ENCODE peak calls at places on chromosomes 4 and X, in nine cellular contexts. Z is astrocyte of the spinal cord; A is EL; W is choroid plexus epithelial cell; C is non-pigmented ciliary epithelial cell; I is effector memory CD8-positive, alpha-beta T cell; V is iPS DF 6.9; F is iPS DF 19.7; E is AG09319. J is an unnamed sample.

GRCh38 chrX:136260801-136261200 is 9.6 kb upstream of the MAP7D3 start:
- DNase-seq in F (no peak), I (no peak), Z (peak; percentile 75), V (no peak), W (peak; percentile 83), E (no peak), C (peak; percentile 53), A (peak; percentile 86), J (no peak)

GRCh38 chrX:13693341-13693871 is 4.5 kb downstream of the RAB9A start:
- DNase-seq in I (no peak), V (no peak), W (no peak), E (no peak), Z (no peak), F (no peak), C (no peak), A (no peak), J (no peak)

GRCh38 chr4:63580796-63581475 is 828.3 kb downstream of the TECRL start:
- DNase-seq in V (no peak), C (no peak), Z (no peak), E (no peak), I (no peak), A (no peak), F (no peak), W (no peak), J (no peak)

GRCh38 chrX:100447563-100448397 is 37.7 kb upstream of the PCDH19 start:
- DNase-seq in E (no peak), Z (peak; percentile 29), C (no peak), V (peak; percentile 9), F (no peak), I (peak; percentile 1), W (peak; percentile 33), A (peak; percentile 14), J (peak; percentile 34)

GRCh38 chr4:106312997-106313522 is 2.9 kb downstream of the TBCK start:
- DNase-seq in I (no peak), V (no peak), W (no peak), F (no peak), Z (no peak), C (no peak), A (no peak), E (no peak), J (no peak)

GRCh38 chr4:150940123-150940522 is 75.0 kb downstream of the LRBA start:
- DNase-seq in C (no peak), A (no peak), E (no peak), F (no peak), Z (no peak), W (no peak), I (no peak), V (no peak), J (no peak)

GRCh38 chr4:183639291-183639690 is 19.7 kb downstream of the RWDD4 start:
- DNase-seq in I (no peak), W (peak; percentile 31), V (no peak), F (no peak), C (no peak), A (peak; percentile 59), Z (no peak), E (no peak), J (no peak)

GRCh38 chr4:147591048-147591577 is 26.1 kb upstream of the TMEM184C start:
- DNase-seq in C (no peak), Z (no peak), F (no peak), E (no peak), A (no peak), I (no peak), V (no peak), W (peak; percentile 39), J (no peak)

GRCh38 chr4:77797239-77797638 is 21.9 kb downstream of the CNOT6L start:
- DNase-seq in V (no peak), Z (no peak), W (peak; percentile 53), A (no peak), C (no peak), I (no peak), E (no peak), F (no peak), J (no peak)

GRCh38 chr4:22848332-22848731 is 155.6 kb downstream of the GBA3 start:
- DNase-seq in A (no peak), W (no peak), I (no peak), C (no peak), F (no peak), Z (no peak), E (no peak), V (no peak), J (no peak)

GRCh38 chrX:12567857-12568256 is 223.4 kb upstream of the PRPS2 start:
- DNase-seq in I (no peak), C (no peak), E (no peak), V (no peak), W (peak; percentile 17), Z (peak; percentile 22), F (no peak), A (no peak), J (no peak)

GRCh38 chrX:868248-868647 is 237.7 kb downstream of the SHOX start:
- DNase-seq in A (no peak), W (no peak), F (no peak), V (no peak), Z (no peak), C (no peak), E (no peak), I (no peak), J (no peak)

GRCh38 chr4:170190265-170190664 is 100.5 kb upstream of the AADAT start:
- DNase-seq in I (no peak), V (no peak), C (no peak), F (no peak), E (no peak), Z (no peak), A (no peak), W (no peak), J (no peak)

GRCh38 chrX:1599791-1600405 is 8.5 kb downstream of the AKAP17A start:
- DNase-seq in W (no peak), E (no peak), I (no peak), A (no peak), Z (no peak), C (no peak), V (no peak), F (no peak), J (no peak)

GRCh38 chrX:87727615-87728014 is 210.0 kb downstream of the KLHL4 start:
- DNase-seq in V (no peak), I (no peak), Z (no peak), F (no peak), E (no peak), A (no peak), C (no peak), W (no peak), J (no peak)

GRCh38 chr4:6280365-6280996 is 10.8 kb downstream of the WFS1 start:
- DNase-seq in F (no peak), W (no peak), E (no peak), Z (no peak), C (no peak), V (no peak), A (no peak), I (no peak), J (no peak)

GRCh38 chrX:53445977-53446376 is 11.8 kb upstream of the HSD17B10 start:
- DNase-seq in Z (peak; percentile 35), E (no peak), V (no peak), I (peak; percentile 30), C (no peak), F (peak; percentile 12), W (peak; percentile 61), A (peak; percentile 30), J (no peak)

GRCh38 chrX:8748855-8749254 is 16.9 kb upstream of the ANOS1 start:
- DNase-seq in A (peak; percentile 28), I (no peak), C (no peak), V (no peak), E (no peak), F (peak; percentile 20), W (peak; percentile 63), Z (peak; percentile 42), J (peak; percentile 40)

GRCh38 chr4:33737721-33738120 is 2506.6 kb downstream of the ARAP2 start:
- DNase-seq in I (no peak), E (no peak), A (no peak), C (no peak), W (no peak), Z (no peak), V (no peak), F (no peak), J (no peak)

GRCh38 chr4:142741995-142742394 is 104.1 kb downstream of the INPP4B start:
- DNase-seq in E (no peak), Z (no peak), F (no peak), W (no peak), V (no peak), I (no peak), A (no peak), C (no peak), J (no peak)

GRCh38 chrX:65643786-65644111 is 23.7 kb upstream of the MSN start:
- DNase-seq in V (no peak), Z (no peak), C (no peak), A (no peak), I (no peak), E (no peak), W (no peak), F (no peak), J (no peak)

GRCh38 chrX:9656277-9656676 is 109.4 kb downstream of the GPR143 start:
- DNase-seq in C (no peak), I (no peak), F (no peak), V (no peak), A (no peak), W (peak; percentile 76), Z (peak; percentile 59), E (no peak), J (peak; percentile 26)

GRCh38 chrX:39162322-39162721 is 361.1 kb downstream of the MID1IP1 start:
- DNase-seq in Z (no peak), C (no peak), E (no peak), W (no peak), F (no peak), V (no peak), A (no peak), I (peak; percentile 2), J (no peak)

GRCh38 chr4:19807505-19807904 is 444.2 kb upstream of the SLIT2 start:
- DNase-seq in A (peak; percentile 60), V (no peak), F (no peak), Z (peak; percentile 69), W (peak; percentile 87), C (peak; percentile 28), I (no peak), E (peak; percentile 22), J (no peak)

GRCh38 chr4:16026155-16026761 is 57.6 kb downstream of the PROM1 start:
- DNase-seq in C (no peak), F (no peak), I (peak; percentile 35), V (no peak), A (peak; percentile 47), W (peak; percentile 82), Z (peak; percentile 66), E (no peak), J (peak; percentile 75)

GRCh38 chr4:19982556-19982955 is 269.1 kb upstream of the SLIT2 start:
- DNase-seq in V (no peak), W (peak; percentile 83), E (no peak), A (peak; percentile 88), F (no peak), Z (peak; percentile 74), C (peak; percentile 77), I (no peak), J (no peak)

GRCh38 chrX:108447303-108447702 is 7.7 kb downstream of the COL4A5 start:
- DNase-seq in C (no peak), I (no peak), A (peak; percentile 48), Z (no peak), E (no peak), F (no peak), V (no peak), W (peak; percentile 50), J (no peak)

GRCh38 chr4:41199788-41200187 is 14.6 kb downstream of the APBB2 start:
- DNase-seq in E (no peak), I (no peak), C (no peak), V (no peak), A (no peak), Z (no peak), F (no peak), W (no peak), J (no peak)

GRCh38 chr4:43337707-43338106 is 445.2 kb downstream of the GRXCR1 start:
- DNase-seq in Z (peak; percentile 49), C (no peak), A (no peak), I (no peak), V (no peak), F (no peak), W (peak; percentile 33), E (no peak), J (no peak)

GRCh38 chr4:107655289-107655688 is 64.7 kb downstream of the PAPSS1 start:
- DNase-seq in V (no peak), I (no peak), W (no peak), E (no peak), Z (no peak), C (no peak), A (no peak), F (no peak), J (no peak)

GRCh38 chr4:156303708-156304107 is 350.0 kb upstream of the CTSO start:
- DNase-seq in I (no peak), F (no peak), Z (no peak), E (no peak), W (no peak), V (no peak), A (no peak), C (no peak), J (no peak)

J was measured in midbrain.